ENCODE peak calls at places on chromosomes 4 and X, in six cellular contexts. B is HepG2, Q is K562, V is H1, M is GM12891, A is GM12878. P is an unnamed sample.

GRCh38 chrX:39891781-39892180 is 206.0 kb downstream of the BCOR start:
- DNase-seq in B (no peak), Q (no peak), V (no peak), M (no peak), A (peak; percentile 67), P (no peak)

GRCh38 chr4:123616970-123617392 is 220.4 kb downstream of the SPRY1 start:
- DNase-seq in B (no peak), Q (no peak), V (no peak), M (no peak), A (no peak), P (no peak)

GRCh38 chr4:157674699-157675098 is 454.2 kb downstream of the GRIA2 start:
- DNase-seq in B (no peak), Q (no peak), V (no peak), M (no peak), A (no peak), P (no peak)

GRCh38 chr4:128287159-128287870 is at the start of gene PGRMC2:
- DNase-seq in B (no peak), Q (peak; percentile 29), V (no peak), M (no peak), A (no peak), P (peak; percentile 84)

GRCh38 chr4:136861081-136861480 is 671.2 kb downstream of the PCDH18 start:
- DNase-seq in B (no peak), Q (no peak), V (no peak), M (no peak), A (no peak), P (no peak)

GRCh38 chr4:159363376-159363775 is 260.5 kb downstream of the RAPGEF2 start:
- DNase-seq in B (no peak), Q (no peak), V (no peak), M (no peak), A (no peak), P (no peak)

GRCh38 chr4:138488527-138488926 is 246.4 kb upstream of the SLC7A11 start:
- DNase-seq in B (no peak), Q (no peak), V (no peak), M (no peak), A (no peak), P (no peak)

GRCh38 chrX:38803286-38803608 is 2.0 kb downstream of the MID1IP1 start:
- DNase-seq in B (no peak), Q (no peak), V (no peak), M (no peak), A (no peak), P (no peak)

GRCh38 chr4:94566420-94566819 is 114.7 kb downstream of the PDLIM5 start:
- DNase-seq in B (peak; percentile 71), Q (no peak), V (no peak), M (no peak), A (no peak), P (no peak)

GRCh38 chr4:94567811-94568210 is 116.1 kb downstream of the PDLIM5 start:
- DNase-seq in B (no peak), Q (no peak), V (no peak), M (peak; percentile 2), A (no peak), P (no peak)

GRCh38 chr4:94561249-94562024 is 109.7 kb downstream of the PDLIM5 start:
- DNase-seq in B (no peak), Q (no peak), V (no peak), M (no peak), A (no peak), P (no peak)

GRCh38 chr4:94562285-94562684 is 110.5 kb downstream of the PDLIM5 start:
- DNase-seq in B (no peak), Q (no peak), V (no peak), M (no peak), A (no peak), P (no peak)

DNA sequence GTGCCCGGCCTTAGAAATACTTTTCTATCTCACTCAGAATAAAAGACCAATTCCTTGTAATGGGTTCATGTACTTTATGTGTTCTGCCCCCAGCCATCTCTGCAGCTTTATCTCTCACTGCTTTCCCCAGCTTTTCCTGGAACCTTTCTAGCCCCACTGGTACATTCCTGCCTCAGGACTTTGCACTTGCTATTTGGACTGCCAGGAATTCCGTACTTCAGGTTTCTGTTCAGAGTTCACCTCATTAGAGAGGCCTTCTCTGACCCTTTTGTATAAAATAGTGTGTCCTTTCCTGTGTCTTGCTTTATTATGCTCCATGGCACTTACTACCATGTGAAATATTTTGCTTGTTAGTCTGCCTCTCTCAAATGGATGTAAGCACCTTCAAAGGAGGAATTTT is 112.5 kb downstream of the PDLIM5 start:
- DNase-seq in B (peak; percentile 93), Q (no peak), V (no peak), M (no peak), A (no peak), P (no peak)
- TF ChIP-seq POLR2A in B (no peak), Q (no peak), V (no peak), M (no peak), A (no peak), P (no peak)

DNA sequence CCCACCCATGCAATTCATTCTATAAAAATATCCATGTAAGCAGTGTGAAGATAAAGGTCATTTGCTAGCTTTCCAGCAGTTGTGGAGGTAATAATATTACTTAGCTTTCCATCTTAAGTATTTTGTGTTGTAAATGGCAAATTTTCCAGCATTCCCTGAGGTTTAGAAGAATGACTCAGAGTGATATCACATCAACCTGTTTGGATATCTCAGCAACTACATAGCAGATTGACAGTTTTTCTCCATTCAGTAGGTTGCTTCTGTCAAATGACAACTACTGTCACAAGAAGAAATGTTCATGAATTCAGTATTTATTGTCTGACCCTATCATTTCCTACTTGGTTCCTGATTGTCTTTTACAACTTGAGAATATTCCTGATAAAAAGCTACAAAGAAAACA is 434.9 kb upstream of the GALNTL6 start:
- DNase-seq in B (no peak), Q (no peak), V (no peak), M (no peak), A (no peak), P (no peak)
- TF ChIP-seq TAF1 in B (no peak), Q (no peak), V (no peak), M (no peak), A (no peak), P (no peak)

GRCh38 chr4:234178-234577 is 71.1 kb downstream of the ZNF732 start:
- DNase-seq in B (no peak), Q (no peak), V (no peak), M (no peak), A (no peak), P (no peak)
- TF ChIP-seq POLR2AphosphoS5 in B (no peak), Q (no peak), V (no peak), M (no peak), A (no peak), P (no peak)

GRCh38 chrX:57119416-57119815 is 1.9 kb downstream of the SPIN2B start:
- DNase-seq in B (no peak), Q (no peak), V (no peak), M (no peak), A (no peak), P (no peak)

GRCh38 chrX:57121162-57121741 is at the start of gene SPIN2B:
- DNase-seq in B (peak; percentile 83), Q (peak; percentile 78), V (peak; percentile 75), M (peak; percentile 68), A (peak; percentile 51), P (peak; percentile 69)
- TF ChIP-seq POLR2A in B (peak; percentile 91), Q (peak; percentile 85), V (peak; percentile 87), M (peak; percentile 80), A (peak; percentile 86), P (peak; percentile 83)

DNA sequence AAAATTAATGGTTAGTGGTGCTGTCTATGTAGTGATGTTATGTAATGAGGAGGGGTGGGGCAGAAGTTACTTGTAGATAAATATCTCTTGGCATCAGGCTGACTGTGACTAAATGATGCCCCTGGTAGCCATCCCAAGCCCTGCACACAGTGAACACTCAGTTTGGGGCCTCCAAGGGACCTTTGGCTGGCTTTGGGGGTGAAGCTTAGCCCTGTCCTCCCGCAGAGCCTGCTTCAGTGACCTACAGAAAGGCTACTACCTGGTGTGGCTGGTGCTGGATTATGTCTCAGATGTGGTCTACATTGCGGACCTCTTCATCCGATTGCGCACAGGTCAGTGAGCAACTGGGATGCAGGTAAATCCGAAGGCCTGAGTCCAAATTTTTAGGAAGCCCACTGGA is 7.8 kb downstream of the CNGA2 start:
- DNase-seq in B (no peak), Q (no peak), V (no peak), M (no peak), A (no peak), P (no peak)
- TF ChIP-seq TAF1 in B (no peak), Q (no peak), V (no peak), M (no peak), A (no peak), P (no peak)

GRCh38 chr4:14853186-14853946 is 148.9 kb upstream of the CPEB2 start:
- DNase-seq in B (no peak), Q (no peak), V (no peak), M (no peak), A (no peak), P (no peak)
- TF ChIP-seq POLR2AphosphoS5 in B (no peak), Q (no peak), V (no peak), M (no peak), A (no peak), P (no peak)

DNA sequence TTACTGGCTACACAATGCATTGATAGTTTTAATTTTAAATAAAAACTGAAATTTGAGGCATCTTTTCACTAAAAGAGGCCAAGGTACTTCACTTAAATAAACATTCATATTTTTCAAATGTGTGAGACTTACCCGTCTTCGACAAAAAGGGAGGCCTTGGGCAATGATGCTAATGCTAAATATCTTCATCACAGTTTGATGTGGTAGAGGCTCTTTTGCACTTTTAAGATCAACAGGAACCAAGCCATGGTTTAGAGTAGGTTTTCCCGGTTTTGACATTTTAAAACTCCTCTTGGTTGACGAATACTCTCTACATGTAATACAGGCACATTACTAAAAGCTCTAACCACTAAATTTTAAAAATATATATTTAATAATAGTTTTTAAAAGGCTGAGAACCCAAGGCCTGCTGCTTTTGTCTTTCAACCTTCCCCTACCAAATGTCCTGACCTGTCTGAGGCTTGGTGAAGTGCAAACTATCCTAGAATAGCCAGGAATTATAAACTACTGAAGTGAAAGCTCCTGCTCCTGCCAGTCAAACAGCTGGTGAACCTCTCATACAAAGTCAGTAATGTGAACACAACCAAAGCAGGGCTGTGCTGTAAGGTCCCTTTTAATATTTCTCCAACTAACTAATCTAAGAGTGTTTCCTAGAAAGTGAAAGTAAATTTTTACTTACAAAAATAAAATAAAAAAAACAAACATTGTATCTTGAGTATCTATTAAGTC is 153.7 kb downstream of the FBXW7 start:
- DNase-seq in B (no peak), Q (no peak), V (no peak), M (no peak), A (no peak), P (no peak)
- TF ChIP-seq POLR2A in B (no peak), Q (no peak), V (no peak), M (no peak), A (no peak), P (no peak)

GRCh38 chrX:48196745-48197213 is at the start of gene SSX5:
- DNase-seq in B (no peak), Q (peak; percentile 5), V (no peak), M (no peak), A (no peak), P (no peak)
- TF ChIP-seq TAF1 in B (no peak), Q (no peak), V (no peak), M (no peak), A (no peak), P (no peak)

DNA sequence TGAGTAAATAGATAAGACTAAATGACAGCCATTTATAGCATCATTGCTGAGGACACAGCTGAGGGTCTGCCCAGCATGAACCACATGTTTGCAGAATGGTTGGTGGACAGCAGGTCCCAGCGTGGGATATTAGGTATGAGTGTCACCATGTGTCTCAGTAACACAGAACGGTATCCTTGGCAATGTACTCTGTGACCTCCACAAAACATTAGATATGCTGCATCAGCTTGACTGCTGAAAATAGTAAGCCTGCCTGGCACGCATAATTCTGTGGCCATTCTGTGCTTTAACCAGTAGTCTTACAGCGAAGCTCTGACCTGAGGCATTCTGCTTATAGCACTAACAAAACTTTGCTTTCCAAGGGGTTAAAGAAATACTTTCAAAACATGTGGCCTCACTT is 32.0 kb downstream of the LIMCH1 start:
- DNase-seq in B (no peak), Q (no peak), V (no peak), M (no peak), A (no peak), P (no peak)
- TF ChIP-seq POLR2AphosphoS5 in B (no peak), Q (no peak), V (no peak), M (no peak), A (no peak), P (no peak)

P was measured in GM12892.